ENCODE peak calls at places on chromosome 12, in four cellular contexts. One of them, this sample, is unnamed.

GRCh38 chr12:93245543-93245942 is 132.2 kb upstream of the NUDT4 start:
- DNase-seq in lower leg skin: no peak
- DNase-seq in iPS DF 6.9: no peak
- DNase-seq in skeletal muscle cell: no peak
- DNase-seq in this sample: no peak

GRCh38 chr12:27109339-27110023 is 27.1 kb upstream of the C12orf71 start:
- DNase-seq in lower leg skin: no peak
- DNase-seq in iPS DF 6.9: no peak
- DNase-seq in skeletal muscle cell: no peak
- DNase-seq in this sample: peak

GRCh38 chr12:117063162-117063911 is 35.9 kb downstream of the TESC start:
- DNase-seq in lower leg skin: no peak
- DNase-seq in iPS DF 6.9: no peak
- DNase-seq in skeletal muscle cell: no peak
- DNase-seq in this sample: no peak

GRCh38 chr12:45234134-45234865 is 18.4 kb downstream of the ANO6 start:
- DNase-seq in lower leg skin: no peak
- DNase-seq in iPS DF 6.9: no peak
- DNase-seq in skeletal muscle cell: peak
- DNase-seq in this sample: peak

GRCh38 chr12:106581543-106582263 is 1.1 kb upstream of the RFX4 start:
- DNase-seq in lower leg skin: no peak
- DNase-seq in iPS DF 6.9: no peak
- DNase-seq in skeletal muscle cell: no peak
- DNase-seq in this sample: peak

GRCh38 chr12:130375296-130375695 is 37.6 kb downstream of the PIWIL1 start:
- DNase-seq in lower leg skin: no peak
- DNase-seq in iPS DF 6.9: no peak
- DNase-seq in skeletal muscle cell: no peak
- DNase-seq in this sample: no peak

GRCh38 chr12:95943231-95943842 is at the start of gene AMDHD1:
- DNase-seq in lower leg skin: peak
- DNase-seq in iPS DF 6.9: no peak
- DNase-seq in skeletal muscle cell: no peak
- DNase-seq in this sample: peak

GRCh38 chr12:51972424-51972812 is 20.9 kb downstream of the ACVR1B start:
- DNase-seq in lower leg skin: no peak
- DNase-seq in iPS DF 6.9: no peak
- DNase-seq in skeletal muscle cell: no peak
- DNase-seq in this sample: no peak

GRCh38 chr12:2318286-2318685 is 265.5 kb downstream of the CACNA1C start:
- DNase-seq in lower leg skin: no peak
- DNase-seq in iPS DF 6.9: no peak
- DNase-seq in skeletal muscle cell: no peak
- DNase-seq in this sample: peak

GRCh38 chr12:94874986-94875312 is 128.5 kb downstream of the NDUFA12 start:
- DNase-seq in lower leg skin: no peak
- DNase-seq in iPS DF 6.9: no peak
- DNase-seq in skeletal muscle cell: no peak
- DNase-seq in this sample: peak
- H3K4me3 ChIP-seq in lower leg skin: no peak
- H3K4me3 ChIP-seq in iPS DF 6.9: no peak
- H3K4me3 ChIP-seq in skeletal muscle cell: no peak
- H3K4me3 ChIP-seq in this sample: no peak

DNA sequence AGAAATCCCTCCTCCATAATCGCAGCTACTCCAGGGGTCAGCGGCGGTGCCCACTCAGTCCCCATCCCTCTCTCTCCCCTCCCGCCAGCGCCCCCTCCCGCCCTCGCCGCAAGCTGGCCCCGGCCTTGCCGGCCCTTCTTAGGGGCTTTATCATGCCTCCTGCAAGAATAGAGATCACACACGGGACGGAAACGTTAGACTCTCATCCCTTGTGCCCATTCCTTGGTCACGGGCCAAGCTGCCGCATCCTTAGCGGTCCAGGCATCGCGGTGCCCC is 681 bp upstream of the COX14 start:
- DNase-seq in lower leg skin: no peak
- DNase-seq in iPS DF 6.9: no peak
- DNase-seq in skeletal muscle cell: no peak
- DNase-seq in this sample: no peak
- H3K4me3 ChIP-seq in lower leg skin: no peak
- H3K4me3 ChIP-seq in iPS DF 6.9: peak
- H3K4me3 ChIP-seq in skeletal muscle cell: peak
- H3K4me3 ChIP-seq in this sample: peak

GRCh38 chr12:122982494-122982850 is 2.0 kb downstream of the ARL6IP4 start:
- DNase-seq in lower leg skin: no peak
- DNase-seq in iPS DF 6.9: no peak
- DNase-seq in skeletal muscle cell: no peak
- DNase-seq in this sample: no peak
- H3K4me3 ChIP-seq in lower leg skin: no peak
- H3K4me3 ChIP-seq in iPS DF 6.9: no peak
- H3K4me3 ChIP-seq in skeletal muscle cell: peak
- H3K4me3 ChIP-seq in this sample: peak

GRCh38 chr12:6443361-6443983 is 1.3 kb upstream of the CD27 start:
- DNase-seq in lower leg skin: no peak
- DNase-seq in iPS DF 6.9: no peak
- DNase-seq in skeletal muscle cell: no peak
- DNase-seq in this sample: no peak

GRCh38 chr12:6444704-6445688 is at the start of gene CD27:
- DNase-seq in lower leg skin: no peak
- DNase-seq in iPS DF 6.9: no peak
- DNase-seq in skeletal muscle cell: no peak
- DNase-seq in this sample: no peak

GRCh38 chr12:6438345-6438744 is 6.4 kb upstream of the CD27 start:
- DNase-seq in lower leg skin: peak
- DNase-seq in iPS DF 6.9: no peak
- DNase-seq in skeletal muscle cell: no peak
- DNase-seq in this sample: no peak

GRCh38 chr12:6442799-6443198 is 2.0 kb upstream of the CD27 start:
- DNase-seq in lower leg skin: no peak
- DNase-seq in iPS DF 6.9: no peak
- DNase-seq in skeletal muscle cell: no peak
- DNase-seq in this sample: no peak

DNA sequence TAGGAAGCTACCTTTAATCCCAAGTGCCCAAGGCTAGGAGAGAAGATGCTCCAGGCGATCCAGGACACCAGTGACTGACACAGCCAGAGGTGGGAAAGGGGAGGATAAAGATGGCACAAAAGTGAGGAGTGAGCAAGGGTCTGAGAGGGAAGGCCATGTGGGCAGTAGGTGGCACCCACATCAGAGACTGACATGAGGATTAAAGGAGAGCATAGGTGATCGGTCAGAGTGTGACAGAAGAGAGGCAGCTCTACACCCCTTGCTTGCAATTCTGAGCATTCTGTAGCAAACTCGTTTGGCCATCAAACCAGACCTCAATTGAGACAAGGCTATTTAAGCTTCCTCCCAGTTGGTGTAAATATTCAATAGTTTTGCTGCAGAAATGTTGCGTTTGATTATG is 724 bp upstream of the CD27 start:
- DNase-seq in lower leg skin: no peak
- DNase-seq in iPS DF 6.9: no peak
- DNase-seq in skeletal muscle cell: no peak
- DNase-seq in this sample: no peak
- H3K4me3 ChIP-seq in lower leg skin: no peak
- H3K4me3 ChIP-seq in iPS DF 6.9: no peak
- H3K4me3 ChIP-seq in skeletal muscle cell: no peak
- H3K4me3 ChIP-seq in this sample: no peak

GRCh38 chr12:12502813-12503146 is 59.9 kb downstream of the DUSP16 start:
- DNase-seq in lower leg skin: no peak
- DNase-seq in iPS DF 6.9: no peak
- DNase-seq in skeletal muscle cell: no peak
- DNase-seq in this sample: no peak
- H3K4me3 ChIP-seq in lower leg skin: no peak
- H3K4me3 ChIP-seq in iPS DF 6.9: no peak
- H3K4me3 ChIP-seq in skeletal muscle cell: no peak
- H3K4me3 ChIP-seq in this sample: no peak

This sample was measured in foreskin fibroblast.